ENCODE peak calls at places on chromosome 18, in eight cellular contexts. One of them, this sample, is unnamed.

GRCh38 chr18:62379051-62379450 is 53.9 kb downstream of the TNFRSF11A start:
- DNase-seq in right lobe of liver: no peak
- DNase-seq in GM19239: no peak
- DNase-seq in heart left ventricle: no peak
- DNase-seq in AG09319: no peak
- DNase-seq in NCI-H345: no peak
- DNase-seq in left ventricle myocardium superior: no peak
- DNase-seq in neural progenitor cell: no peak
- DNase-seq in this sample: no peak

GRCh38 chr18:36608107-36608506 is 220.7 kb downstream of the TPGS2 start:
- DNase-seq in left ventricle myocardium superior: no peak
- DNase-seq in right lobe of liver: no peak
- DNase-seq in heart left ventricle: no peak
- DNase-seq in GM19239: no peak
- DNase-seq in neural progenitor cell: no peak
- DNase-seq in AG09319: no peak
- DNase-seq in NCI-H345: no peak
- DNase-seq in this sample: no peak

GRCh38 chr18:68721681-68722583 is 7.0 kb upstream of the TMX3 start:
- DNase-seq in NCI-H345: no peak
- DNase-seq in heart left ventricle: no peak
- DNase-seq in GM19239: peak; percentile 24
- DNase-seq in AG09319: no peak
- DNase-seq in left ventricle myocardium superior: no peak
- DNase-seq in right lobe of liver: no peak
- DNase-seq in neural progenitor cell: no peak
- DNase-seq in this sample: no peak

GRCh38 chr18:3062798-3063563 is 50.0 kb upstream of the LPIN2 start:
- DNase-seq in AG09319: peak; percentile 10
- DNase-seq in NCI-H345: peak; percentile 66
- DNase-seq in heart left ventricle: peak; percentile 69
- DNase-seq in left ventricle myocardium superior: peak; percentile 81
- DNase-seq in neural progenitor cell: peak; percentile 79
- DNase-seq in right lobe of liver: peak; percentile 79
- DNase-seq in GM19239: no peak
- DNase-seq in this sample: peak; percentile 79

GRCh38 chr18:13180614-13181375 is 37.8 kb upstream of the LDLRAD4 start:
- DNase-seq in right lobe of liver: no peak
- DNase-seq in AG09319: no peak
- DNase-seq in NCI-H345: no peak
- DNase-seq in left ventricle myocardium superior: no peak
- DNase-seq in GM19239: no peak
- DNase-seq in neural progenitor cell: no peak
- DNase-seq in heart left ventricle: no peak
- DNase-seq in this sample: peak; percentile 30

GRCh38 chr18:15198116-15198389 is 450.1 kb downstream of the ANKRD30B start:
- DNase-seq in GM19239: no peak
- DNase-seq in NCI-H345: no peak
- DNase-seq in heart left ventricle: no peak
- DNase-seq in neural progenitor cell: no peak
- DNase-seq in AG09319: no peak
- DNase-seq in right lobe of liver: no peak
- DNase-seq in left ventricle myocardium superior: no peak
- DNase-seq in this sample: no peak

GRCh38 chr18:58541137-58541788 is 87.6 kb downstream of the ALPK2 start:
- DNase-seq in right lobe of liver: no peak
- DNase-seq in NCI-H345: no peak
- DNase-seq in heart left ventricle: no peak
- DNase-seq in GM19239: no peak
- DNase-seq in left ventricle myocardium superior: no peak
- DNase-seq in AG09319: no peak
- DNase-seq in neural progenitor cell: peak; percentile 59
- DNase-seq in this sample: peak; percentile 55

GRCh38 chr18:28189400-28190239 is 12.7 kb upstream of the CDH2 start:
- DNase-seq in right lobe of liver: no peak
- DNase-seq in AG09319: peak; percentile 56
- DNase-seq in GM19239: no peak
- DNase-seq in neural progenitor cell: peak; percentile 45
- DNase-seq in NCI-H345: no peak
- DNase-seq in heart left ventricle: no peak
- DNase-seq in left ventricle myocardium superior: no peak
- DNase-seq in this sample: peak; percentile 40

GRCh38 chr18:34224423-34225217 is at the start of gene NOL4:
- DNase-seq in heart left ventricle: no peak
- DNase-seq in neural progenitor cell: peak; percentile 99
- DNase-seq in GM19239: no peak
- DNase-seq in AG09319: no peak
- DNase-seq in right lobe of liver: peak; percentile 40
- DNase-seq in NCI-H345: peak; percentile 97
- DNase-seq in left ventricle myocardium superior: peak; percentile 44
- DNase-seq in this sample: peak; percentile 100

This sample was measured in NCI-H69.